ENCODE peak calls at places on chromosomes 12 and 14, in eight cellular contexts. One of them, this sample, is unnamed.

GRCh38 chr14:21093769-21094681 is 4.4 kb downstream of the ZNF219 start:
- DNase-seq in right atrium auricular region: no peak
- DNase-seq in cardiac fibroblast: no peak
- DNase-seq in glutamatergic neuron: peak
- DNase-seq in GM12864: no peak
- DNase-seq in A549: no peak
- DNase-seq in Peyer's patch: no peak
- DNase-seq in HCT116: no peak
- DNase-seq in this sample: no peak

GRCh38 chr14:36245223-36245622 is 68.7 kb upstream of the PTCSC3 start:
- DNase-seq in cardiac fibroblast: no peak
- DNase-seq in glutamatergic neuron: no peak
- DNase-seq in HCT116: no peak
- DNase-seq in A549: no peak
- DNase-seq in right atrium auricular region: no peak
- DNase-seq in Peyer's patch: no peak
- DNase-seq in GM12864: no peak
- DNase-seq in this sample: no peak

GRCh38 chr14:104383931-104384775 is 195.4 kb upstream of the C14orf180 start:
- DNase-seq in A549: no peak
- DNase-seq in GM12864: no peak
- DNase-seq in Peyer's patch: peak
- DNase-seq in right atrium auricular region: no peak
- DNase-seq in cardiac fibroblast: no peak
- DNase-seq in HCT116: no peak
- DNase-seq in glutamatergic neuron: peak
- DNase-seq in this sample: no peak

GRCh38 chr14:22671622-22672021 is 27.5 kb upstream of the OR6J1 start:
- DNase-seq in Peyer's patch: no peak
- DNase-seq in A549: no peak
- DNase-seq in cardiac fibroblast: no peak
- DNase-seq in HCT116: no peak
- DNase-seq in GM12864: no peak
- DNase-seq in glutamatergic neuron: no peak
- DNase-seq in right atrium auricular region: no peak
- DNase-seq in this sample: no peak

GRCh38 chr14:105526781-105527380 is 498 bp downstream of the TMEM121 start:
- DNase-seq in GM12864: no peak
- DNase-seq in A549: no peak
- DNase-seq in Peyer's patch: peak
- DNase-seq in cardiac fibroblast: no peak
- DNase-seq in HCT116: no peak
- DNase-seq in glutamatergic neuron: no peak
- DNase-seq in right atrium auricular region: no peak
- DNase-seq in this sample: no peak

GRCh38 chr14:90774316-90774715 is 41.9 kb downstream of the TTC7B start:
- DNase-seq in cardiac fibroblast: no peak
- DNase-seq in glutamatergic neuron: no peak
- DNase-seq in GM12864: no peak
- DNase-seq in A549: no peak
- DNase-seq in HCT116: no peak
- DNase-seq in Peyer's patch: no peak
- DNase-seq in right atrium auricular region: no peak
- DNase-seq in this sample: no peak

GRCh38 chr14:99360774-99361595 is 89.0 kb upstream of the BCL11B start:
- DNase-seq in glutamatergic neuron: no peak
- DNase-seq in A549: peak
- DNase-seq in right atrium auricular region: no peak
- DNase-seq in HCT116: peak
- DNase-seq in Peyer's patch: no peak
- DNase-seq in GM12864: peak
- DNase-seq in cardiac fibroblast: no peak
- DNase-seq in this sample: no peak

GRCh38 chr14:91350813-91351507 is 66.7 kb downstream of the CCDC88C start:
- DNase-seq in Peyer's patch: peak
- DNase-seq in HCT116: no peak
- DNase-seq in right atrium auricular region: no peak
- DNase-seq in glutamatergic neuron: no peak
- DNase-seq in cardiac fibroblast: no peak
- DNase-seq in GM12864: peak
- DNase-seq in A549: no peak
- DNase-seq in this sample: peak

GRCh38 chr14:61344437-61345143 is 23.2 kb downstream of the PRKCH start:
- DNase-seq in A549: no peak
- DNase-seq in Peyer's patch: no peak
- DNase-seq in cardiac fibroblast: no peak
- DNase-seq in right atrium auricular region: no peak
- DNase-seq in glutamatergic neuron: no peak
- DNase-seq in HCT116: no peak
- DNase-seq in GM12864: no peak
- DNase-seq in this sample: no peak

GRCh38 chr12:66210840-66211239 is 21.8 kb downstream of the IRAK3 start:
- DNase-seq in glutamatergic neuron: no peak
- DNase-seq in A549: no peak
- DNase-seq in Peyer's patch: no peak
- DNase-seq in HCT116: no peak
- DNase-seq in cardiac fibroblast: peak
- DNase-seq in right atrium auricular region: no peak
- DNase-seq in GM12864: no peak
- DNase-seq in this sample: no peak

GRCh38 chr14:28083456-28083855 is 683.1 kb upstream of the FOXG1 start:
- DNase-seq in A549: no peak
- DNase-seq in glutamatergic neuron: no peak
- DNase-seq in HCT116: no peak
- DNase-seq in Peyer's patch: no peak
- DNase-seq in right atrium auricular region: no peak
- DNase-seq in cardiac fibroblast: no peak
- DNase-seq in GM12864: no peak
- DNase-seq in this sample: no peak

GRCh38 chr14:64760146-64760755 is 56.0 kb downstream of the PLEKHG3 start:
- DNase-seq in Peyer's patch: peak
- DNase-seq in GM12864: peak
- DNase-seq in A549: peak
- DNase-seq in cardiac fibroblast: peak
- DNase-seq in glutamatergic neuron: peak
- DNase-seq in HCT116: peak
- DNase-seq in right atrium auricular region: no peak
- DNase-seq in this sample: peak

DNA sequence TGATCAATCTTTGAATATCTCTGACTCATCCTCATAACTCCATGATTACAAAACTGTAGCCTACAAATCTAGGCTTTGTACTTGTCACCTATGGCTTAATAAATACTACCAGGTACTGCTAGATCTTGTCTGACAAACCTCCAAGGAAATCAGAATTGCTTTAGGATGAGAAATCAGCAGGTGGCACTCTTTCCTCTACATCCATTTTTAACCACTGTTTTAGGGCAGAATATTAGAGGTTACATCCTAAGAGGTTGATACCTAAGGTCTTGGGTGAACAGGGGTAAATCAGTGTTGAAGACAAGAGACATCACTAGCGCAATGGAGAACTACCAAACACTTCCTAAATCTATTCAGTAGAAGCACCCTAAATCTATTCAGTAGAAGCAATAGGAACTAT is 63.1 kb upstream of the SOX5 start:
- DNase-seq in Peyer's patch: no peak
- DNase-seq in glutamatergic neuron: no peak
- DNase-seq in A549: no peak
- DNase-seq in HCT116: no peak
- DNase-seq in cardiac fibroblast: peak
- DNase-seq in right atrium auricular region: no peak
- DNase-seq in GM12864: no peak
- DNase-seq in this sample: no peak
- TF ChIP-seq CTCF in Peyer's patch: no peak
- TF ChIP-seq CTCF in glutamatergic neuron: no peak
- TF ChIP-seq CTCF in A549: no peak
- TF ChIP-seq CTCF in HCT116: no peak
- TF ChIP-seq CTCF in cardiac fibroblast: peak
- TF ChIP-seq CTCF in right atrium auricular region: peak
- TF ChIP-seq CTCF in GM12864: no peak
- TF ChIP-seq CTCF in this sample: no peak

GRCh38 chr12:116736962-116737773 is 701 bp downstream of the SPRING1 start:
- DNase-seq in right atrium auricular region: no peak
- DNase-seq in glutamatergic neuron: peak
- DNase-seq in HCT116: no peak
- DNase-seq in Peyer's patch: no peak
- DNase-seq in A549: peak
- DNase-seq in GM12864: no peak
- DNase-seq in cardiac fibroblast: no peak
- DNase-seq in this sample: no peak

GRCh38 chr12:116735084-116735483 is 2.8 kb downstream of the SPRING1 start:
- DNase-seq in HCT116: no peak
- DNase-seq in GM12864: no peak
- DNase-seq in Peyer's patch: no peak
- DNase-seq in glutamatergic neuron: no peak
- DNase-seq in cardiac fibroblast: no peak
- DNase-seq in right atrium auricular region: no peak
- DNase-seq in A549: no peak
- DNase-seq in this sample: no peak

GRCh38 chr12:116739381-116739887 is 1.3 kb downstream of the RNFT2 start:
- DNase-seq in cardiac fibroblast: no peak
- DNase-seq in right atrium auricular region: no peak
- DNase-seq in glutamatergic neuron: no peak
- DNase-seq in GM12864: no peak
- DNase-seq in HCT116: no peak
- DNase-seq in A549: no peak
- DNase-seq in Peyer's patch: no peak
- DNase-seq in this sample: no peak

GRCh38 chr12:116735951-116736599 is 1.8 kb downstream of the SPRING1 start:
- DNase-seq in cardiac fibroblast: no peak
- DNase-seq in glutamatergic neuron: no peak
- DNase-seq in HCT116: no peak
- DNase-seq in right atrium auricular region: no peak
- DNase-seq in A549: no peak
- DNase-seq in Peyer's patch: peak
- DNase-seq in GM12864: peak
- DNase-seq in this sample: no peak

DNA sequence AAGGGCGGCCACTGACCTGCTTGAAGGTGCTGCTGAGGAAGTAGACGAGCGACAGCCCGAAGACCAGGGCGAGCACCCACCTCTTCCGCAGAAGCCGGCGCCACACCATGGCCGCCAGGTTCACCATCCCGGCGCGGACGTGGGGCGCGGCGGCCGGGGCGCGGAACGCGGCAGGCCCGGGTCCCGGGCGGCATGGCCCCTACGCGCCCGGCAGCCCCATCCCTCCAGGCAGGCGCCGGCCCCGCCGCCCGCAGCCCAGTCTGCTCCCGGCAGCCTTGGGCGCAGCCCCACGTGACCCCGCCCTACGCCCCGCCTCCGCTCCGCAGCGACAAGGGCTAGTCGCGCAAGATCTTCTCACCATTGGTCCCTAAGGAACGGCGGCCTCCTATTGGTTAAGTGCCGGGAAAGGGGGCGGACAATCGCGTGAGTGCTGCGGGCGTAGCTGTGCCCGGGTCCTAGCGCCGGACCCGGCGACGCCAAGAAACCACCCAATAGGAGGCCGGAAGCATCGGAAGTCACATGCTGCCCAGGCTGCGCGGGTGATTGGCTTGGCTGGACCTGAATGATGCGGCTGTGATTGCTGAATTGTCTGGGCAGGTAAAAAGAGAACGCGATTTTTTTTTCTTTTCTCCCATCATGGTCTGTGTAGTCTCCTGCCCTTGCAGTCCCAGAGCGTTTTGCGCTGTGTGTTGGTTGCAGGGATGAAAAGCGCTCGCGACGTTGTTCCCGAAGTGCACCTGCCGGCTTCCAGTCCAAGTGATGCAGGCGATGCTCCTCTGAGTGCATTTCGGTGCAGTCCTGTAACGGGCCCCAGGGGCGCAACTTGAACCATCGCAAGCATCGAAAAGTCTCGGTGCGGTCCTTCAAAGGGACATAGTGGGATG is at the start of the genes RNFT2 and SPRING1:
- DNase-seq in Peyer's patch: peak
- DNase-seq in GM12864: peak
- DNase-seq in right atrium auricular region: peak
- DNase-seq in A549: peak
- DNase-seq in cardiac fibroblast: peak
- DNase-seq in HCT116: peak
- DNase-seq in glutamatergic neuron: peak
- DNase-seq in this sample: peak
- TF ChIP-seq CTCF in Peyer's patch: no peak
- TF ChIP-seq CTCF in GM12864: peak
- TF ChIP-seq CTCF in right atrium auricular region: no peak
- TF ChIP-seq CTCF in A549: no peak
- TF ChIP-seq CTCF in cardiac fibroblast: no peak
- TF ChIP-seq CTCF in HCT116: no peak
- TF ChIP-seq CTCF in glutamatergic neuron: no peak
- TF ChIP-seq CTCF in this sample: no peak

DNA sequence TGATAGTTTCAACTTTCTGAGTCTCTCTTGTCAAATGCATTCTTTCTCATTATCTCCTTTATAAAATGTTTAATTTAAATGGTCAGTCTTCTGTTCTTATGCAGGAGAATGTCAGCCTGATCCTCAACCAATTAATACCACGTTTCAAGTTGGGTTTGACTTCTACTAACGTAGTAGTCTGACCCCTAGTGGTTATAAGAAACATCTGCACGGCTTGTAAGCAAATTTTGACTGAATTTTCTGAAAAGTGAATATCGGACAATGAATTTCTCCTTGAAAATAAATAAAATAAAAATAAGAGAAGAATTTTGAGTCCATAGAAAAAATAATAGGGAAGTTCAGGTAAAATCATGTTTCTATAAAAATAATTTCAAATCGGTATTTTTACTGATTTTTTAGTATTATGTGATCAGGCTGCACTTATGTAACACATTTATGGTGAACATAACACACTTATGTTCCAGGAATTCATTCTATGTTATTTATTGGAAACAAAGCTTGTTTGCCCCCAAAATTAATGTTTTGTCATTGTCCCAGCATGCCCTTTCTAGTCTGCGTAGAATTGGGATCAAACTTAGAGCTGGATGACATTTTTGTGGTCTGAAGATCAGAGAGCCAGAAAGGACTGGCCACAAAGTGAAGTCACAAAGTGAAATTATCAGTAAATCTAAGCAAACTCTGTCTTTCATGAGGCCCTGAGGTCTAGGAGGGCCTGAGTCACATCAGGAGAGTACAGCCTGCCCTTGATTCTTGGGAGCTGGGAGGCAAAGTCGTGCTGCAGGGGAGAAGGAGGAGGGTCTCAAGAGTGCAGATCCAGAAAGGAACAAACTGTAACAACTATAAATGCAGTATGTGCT is 101.2 kb upstream of the STXBP6 start:
- DNase-seq in GM12864: no peak
- DNase-seq in Peyer's patch: no peak
- DNase-seq in glutamatergic neuron: no peak
- DNase-seq in cardiac fibroblast: peak
- DNase-seq in HCT116: peak
- DNase-seq in right atrium auricular region: no peak
- DNase-seq in A549: peak
- DNase-seq in this sample: peak
- TF ChIP-seq CTCF in GM12864: peak
- TF ChIP-seq CTCF in Peyer's patch: peak
- TF ChIP-seq CTCF in glutamatergic neuron: peak
- TF ChIP-seq CTCF in cardiac fibroblast: peak
- TF ChIP-seq CTCF in HCT116: peak
- TF ChIP-seq CTCF in right atrium auricular region: peak
- TF ChIP-seq CTCF in A549: peak
- TF ChIP-seq CTCF in this sample: peak

DNA sequence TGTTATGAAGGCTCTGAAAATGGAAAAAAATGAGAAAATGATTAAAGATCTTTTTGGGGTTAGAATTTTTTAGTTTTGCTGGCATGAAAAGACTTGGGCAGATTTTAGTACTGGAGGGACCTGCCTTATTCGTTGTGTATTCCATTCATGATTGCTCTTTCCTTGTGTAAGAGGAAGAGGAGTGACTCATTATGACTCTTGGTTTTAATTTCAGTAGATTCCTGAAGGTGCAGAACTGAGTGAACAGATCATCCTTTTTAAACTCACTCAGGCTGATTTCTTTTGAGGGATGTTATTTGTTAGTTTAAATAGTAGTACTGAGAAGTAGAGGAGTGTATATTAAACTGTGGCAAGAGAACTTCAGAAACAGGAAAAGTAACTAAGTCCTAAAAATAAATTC is 41.6 kb downstream of the AKAP6 start:
- DNase-seq in GM12864: no peak
- DNase-seq in right atrium auricular region: no peak
- DNase-seq in glutamatergic neuron: no peak
- DNase-seq in Peyer's patch: no peak
- DNase-seq in cardiac fibroblast: peak
- DNase-seq in A549: peak
- DNase-seq in HCT116: peak
- DNase-seq in this sample: no peak
- TF ChIP-seq CTCF in GM12864: no peak
- TF ChIP-seq CTCF in right atrium auricular region: no peak
- TF ChIP-seq CTCF in glutamatergic neuron: no peak
- TF ChIP-seq CTCF in Peyer's patch: no peak
- TF ChIP-seq CTCF in cardiac fibroblast: no peak
- TF ChIP-seq CTCF in A549: no peak
- TF ChIP-seq CTCF in HCT116: no peak
- TF ChIP-seq CTCF in this sample: no peak